ENCODE peak calls at places on chromosomes 5 and 9, in six cellular contexts. Z is hepatocyte, P is cardiac muscle cell, B is choroid plexus epithelial cell, X is tibial artery, O is ascending aorta. U is an unnamed sample.

GRCh38 chr9:72354704-72355103 is 10.3 kb downstream of the ZFAND5 start:
- DNase-seq in Z (no peak), X (no peak), P (no peak), O (no peak), B (no peak), U (no peak)

GRCh38 chr9:127133739-127134167 is 11.3 kb upstream of the ANGPTL2 start:
- DNase-seq in B (peak; percentile 88), Z (peak; percentile 61), X (peak; percentile 71), O (peak; percentile 78), P (peak; percentile 21), U (peak; percentile 62)

GRCh38 chr9:129383415-129384088 is 205.5 kb upstream of the IER5L start:
- DNase-seq in O (peak; percentile 86), P (peak; percentile 53), B (peak; percentile 81), Z (peak; percentile 88), X (peak; percentile 83), U (peak; percentile 69)

GRCh38 chr9:104895572-104895971 is 32.4 kb downstream of the ABCA1 start:
- DNase-seq in P (no peak), X (no peak), Z (no peak), O (no peak), B (peak; percentile 63), U (peak; percentile 76)

GRCh38 chr9:136775191-136775590 is 10.9 kb upstream of the LCN15 start:
- DNase-seq in Z (no peak), O (no peak), P (no peak), B (no peak), X (no peak), U (no peak)

GRCh38 chr5:131959136-131959535 is 13.7 kb upstream of the MEIKIN start:
- DNase-seq in P (no peak), O (no peak), Z (no peak), B (no peak), X (no peak), U (no peak)

GRCh38 chr9:88680041-88680440 is 145.1 kb downstream of the NXNL2 start:
- DNase-seq in P (no peak), B (no peak), Z (no peak), X (no peak), O (no peak), U (peak; percentile 21)

GRCh38 chr5:122195784-122196394 is 66.5 kb downstream of the ZNF474 start:
- DNase-seq in O (no peak), B (peak; percentile 80), X (no peak), Z (peak; percentile 73), P (peak; percentile 63), U (peak; percentile 74)

GRCh38 chr5:1851290-1851934 is 31.3 kb downstream of the IRX4 start:
- DNase-seq in O (no peak), X (no peak), B (no peak), P (no peak), Z (no peak), U (no peak)

GRCh38 chr5:851553-851952 is 767 bp upstream of the ZDHHC11 start:
- DNase-seq in B (no peak), X (peak; percentile 17), Z (no peak), P (no peak), O (no peak), U (no peak)

GRCh38 chr9:117464941-117465616 is 50.2 kb upstream of the ASTN2 start:
- DNase-seq in X (no peak), B (no peak), Z (no peak), P (no peak), O (no peak), U (no peak)

GRCh38 chr5:155082401-155082800 is 68.8 kb downstream of the KIF4B start:
- DNase-seq in Z (no peak), P (no peak), O (no peak), X (no peak), B (peak; percentile 39), U (peak; percentile 75)

GRCh38 chr9:76732341-76732958 is 31.8 kb upstream of the PCA3 start:
- DNase-seq in X (no peak), P (peak; percentile 13), Z (no peak), B (peak; percentile 22), O (no peak), U (no peak)

GRCh38 chr5:181211208-181211607 is 6.2 kb upstream of the TRIM7 start:
- DNase-seq in Z (no peak), X (no peak), O (no peak), P (no peak), B (no peak), U (no peak)

DNA sequence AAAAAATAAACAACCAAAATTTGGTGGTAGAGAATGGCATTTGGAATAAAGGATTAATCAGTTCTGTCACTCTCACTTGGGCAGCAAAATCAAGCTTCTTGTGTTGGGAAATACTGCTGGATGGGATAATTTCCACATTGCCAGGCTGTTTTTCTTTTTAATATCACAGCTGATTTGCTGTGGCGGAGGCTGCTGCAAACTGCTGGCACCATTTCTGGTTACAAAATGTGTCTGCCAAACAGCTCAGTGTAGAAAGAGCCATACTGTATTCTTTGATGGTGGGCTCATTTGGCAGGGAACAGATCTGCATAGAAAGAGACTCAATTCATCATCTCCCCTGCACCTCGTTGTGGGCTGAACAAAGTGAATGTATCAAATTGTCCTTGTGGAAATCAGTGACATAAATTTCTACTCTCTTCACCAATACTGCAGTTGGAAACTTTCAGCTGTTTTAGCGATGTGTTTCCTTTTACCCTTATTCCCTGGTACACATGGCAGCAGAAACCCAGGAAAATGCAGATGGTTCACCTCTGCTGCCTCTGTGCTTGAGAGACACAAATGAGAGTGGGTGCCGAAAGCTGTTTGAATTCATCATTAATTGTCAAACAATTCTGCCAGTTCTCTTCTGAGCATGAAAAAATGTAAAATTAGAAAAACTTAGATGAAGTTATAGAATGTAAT is 74.8 kb downstream of the HMHB1 start:
- DNase-seq in B (no peak), P (no peak), Z (no peak), X (no peak), O (no peak), U (peak; percentile 27)
- H3K4me3 ChIP-seq in B (no peak overlapping the region), P (no peak overlapping the region), Z (no peak overlapping the region), X (peak overlapping the region; percentile 4), O (peak overlapping the region; percentile 9), U (no peak overlapping the region)

GRCh38 chr5:170389250-170389902 is at the start of gene KCNMB1:
- DNase-seq in Z (no peak), B (no peak), X (peak; percentile 51), P (peak; percentile 55), O (peak; percentile 84), U (no peak)
- TF ChIP-seq CTCF in Z (no peak), B (no peak), X (no peak), P (no peak), O (no peak), U (no peak)

GRCh38 chr5:136020383-136021015 is 8.3 kb upstream of the TGFBI start:
- DNase-seq in Z (peak; percentile 78), B (peak; percentile 97), O (peak; percentile 65), X (no peak), P (no peak), U (peak; percentile 95)

GRCh38 chr5:136021016-136021405 is 7.8 kb upstream of the TGFBI start:
- DNase-seq in Z (no peak), O (peak; percentile 59), P (no peak), X (no peak), B (peak; percentile 66), U (no peak)

GRCh38 chr5:136020001-136020382 is 8.8 kb upstream of the TGFBI start:
- DNase-seq in Z (no peak), X (no peak), O (no peak), B (no peak), P (no peak), U (no peak)

GRCh38 chr5:136016945-136017530 is 11.8 kb upstream of the TGFBI start:
- DNase-seq in X (no peak), P (no peak), B (peak; percentile 57), Z (no peak), O (peak; percentile 86), U (peak; percentile 85)

DNA sequence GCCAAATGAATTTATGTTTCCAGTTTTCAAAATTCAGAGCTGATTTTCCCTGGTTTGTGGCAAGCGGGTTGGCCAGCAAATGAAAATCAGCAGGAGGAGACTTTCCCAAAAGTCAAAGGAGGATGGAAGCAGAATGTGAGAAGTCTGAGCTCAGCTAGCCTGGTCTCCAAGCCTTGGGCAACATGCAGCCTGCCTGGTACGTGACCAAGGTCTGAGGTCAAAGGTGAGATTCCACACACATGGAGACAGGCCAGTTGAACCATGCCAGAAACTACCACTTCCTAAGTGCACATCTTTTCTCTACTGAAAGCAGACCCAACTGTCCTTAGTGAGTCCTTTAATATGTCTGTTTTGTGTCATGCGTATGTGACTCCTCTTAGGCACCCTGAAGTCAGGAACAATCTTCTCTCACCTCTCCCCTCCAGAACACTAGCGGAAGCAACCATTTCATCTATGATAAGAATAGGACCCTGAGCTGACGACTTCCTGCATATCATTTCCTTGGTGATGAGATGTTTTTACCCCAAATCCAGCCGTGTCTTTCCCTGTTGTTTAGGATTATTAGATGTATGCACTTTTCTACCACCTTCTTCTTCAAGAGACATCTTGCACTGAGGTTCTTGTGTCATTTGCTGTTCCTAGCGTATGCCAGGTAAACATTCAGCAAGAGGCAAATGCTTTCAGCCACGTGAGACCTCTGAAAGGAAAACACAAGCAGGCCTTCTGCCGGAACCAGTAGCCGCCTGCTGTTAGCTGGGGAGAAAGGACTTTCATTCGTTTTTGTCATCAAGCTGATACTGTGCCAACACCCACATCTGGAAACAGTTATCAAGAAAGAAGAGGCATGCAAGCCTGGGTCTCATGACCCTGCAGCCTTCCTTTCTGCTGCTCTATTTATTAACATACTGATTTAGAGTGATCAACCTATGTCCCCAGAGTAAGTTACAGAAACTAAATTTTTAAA is 9.7 kb upstream of the TGFBI start:
- DNase-seq in P (no peak), X (peak; percentile 78), B (peak; percentile 99), Z (peak; percentile 82), O (peak; percentile 79), U (peak; percentile 98)
- H3K4me3 ChIP-seq in P (no peak overlapping the region), X (no peak overlapping the region), B (no peak overlapping the region), Z (no peak overlapping the region), O (no peak overlapping the region), U (no peak overlapping the region)

DNA sequence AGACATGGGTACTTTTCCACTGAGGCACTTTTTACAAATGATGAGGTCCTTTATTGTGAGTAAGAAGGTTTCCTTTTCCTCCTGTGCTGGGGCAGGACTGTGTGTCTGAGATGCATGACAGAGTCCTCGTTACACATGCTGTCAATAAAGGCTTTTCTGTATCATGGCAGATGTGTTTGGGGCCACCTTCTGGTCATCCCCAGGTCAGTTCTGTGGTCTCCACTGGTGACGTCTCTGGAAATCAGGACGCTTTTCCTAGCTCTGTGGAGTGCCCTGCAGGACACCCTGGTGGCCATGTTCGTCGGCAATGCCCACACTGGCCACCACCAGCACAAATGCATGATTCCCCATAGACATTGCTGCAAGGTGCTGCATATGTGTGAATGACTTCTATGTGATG is 2.8 kb downstream of the CMBL start:
- DNase-seq in P (no peak), O (no peak), Z (no peak), X (no peak), B (no peak), U (no peak)
- TF ChIP-seq CTCF in P (no peak), O (no peak), Z (no peak), X (no peak), B (no peak), U (no peak)

DNA sequence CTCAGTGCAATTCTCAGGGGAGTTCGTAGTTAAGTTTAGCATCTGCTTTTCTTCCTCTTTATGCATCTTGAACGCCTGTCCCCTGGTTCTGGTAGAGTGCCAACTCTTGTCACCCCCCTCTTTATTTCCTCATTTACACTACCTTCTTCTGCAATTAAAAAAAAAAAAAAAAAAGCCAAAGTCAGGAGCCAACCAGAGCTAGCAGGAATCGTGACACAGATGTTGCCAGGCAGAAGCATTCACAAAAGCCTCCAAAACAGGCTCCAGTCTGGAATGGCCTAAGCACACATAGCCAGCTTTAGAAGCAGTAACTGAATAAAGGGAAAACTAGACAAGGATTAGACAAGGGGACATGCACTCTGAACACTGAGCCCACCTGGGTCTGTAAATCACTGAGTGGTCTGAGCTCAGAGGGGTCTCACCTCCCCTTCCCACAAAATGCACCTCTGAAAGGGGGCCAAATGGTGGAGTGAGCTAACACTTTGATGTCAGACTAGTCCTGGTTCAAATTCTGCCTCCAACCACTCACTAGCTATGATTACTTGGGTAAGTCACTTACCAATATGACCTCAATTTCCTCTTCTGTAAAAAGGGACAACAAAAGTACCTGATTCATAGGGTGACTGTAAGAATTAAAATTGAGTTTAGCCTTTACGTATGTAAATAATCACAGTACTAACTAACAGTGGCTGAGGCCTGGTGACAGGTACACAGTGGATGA is 2.0 kb downstream of the CD74 start:
- DNase-seq in B (peak; percentile 87), P (peak; percentile 87), Z (peak; percentile 86), O (peak; percentile 86), X (peak; percentile 74), U (peak; percentile 79)
- H3K4me3 ChIP-seq in B (no peak overlapping the region), P (no peak overlapping the region), Z (no peak overlapping the region), O (peak overlapping the region; percentile 64), X (peak overlapping the region; percentile 46), U (no peak overlapping the region)